ENCODE peak calls at places on chromosomes 4 and X, in nine cellular contexts. P is ovary; S is amygdala; A is stimulated activated CD4-positive, alpha-beta T cell treated with anti-CD3 and anti-CD28 coated beads, Interleukin-1b, Interleukin-23, amount 100 ng/mL, for 24 hours; U is lung microvascular endothelial cell; Y is T-helper 1 cell; F is uterus; H is stimulated activated CD8-positive, alpha-beta memory T cell treated with anti-CD3 and anti-CD28 coated beads, Interleukin-7, amount 100 ng/mL, for 1 hour; K is NCI-H69. W is an unnamed sample.

GRCh38 chr4:61245321-61245720 is 45.2 kb downstream of the ADGRL3 start:
- DNase-seq in P (no peak), S (no peak), A (no peak), U (no peak), Y (no peak), F (no peak), H (no peak), K (peak), W (no peak)

GRCh38 chrX:115679460-115679859 is 118.5 kb downstream of the PLS3 start:
- DNase-seq in P (no peak), S (no peak), A (no peak), U (peak), Y (no peak), F (no peak), H (no peak), K (peak), W (no peak)

GRCh38 chr4:15755321-15755750 is 22.8 kb upstream of the CD38 start:
- DNase-seq in P (no peak), S (no peak), A (no peak), U (peak), Y (no peak), F (no peak), H (no peak), K (no peak), W (no peak)

GRCh38 chrX:131746491-131746968 is 202.7 kb downstream of the OR13H1 start:
- DNase-seq in P (peak), S (no peak), A (no peak), U (peak), Y (no peak), F (peak), H (peak), K (peak), W (peak)

GRCh38 chrX:13226214-13226613 is 93.6 kb downstream of the ATXN3L start:
- DNase-seq in P (no peak), S (no peak), A (no peak), U (no peak), Y (no peak), F (no peak), H (no peak), K (no peak), W (no peak)

GRCh38 chrX:123189318-123189717 is 5.2 kb downstream of the GRIA3 start:
- DNase-seq in P (no peak), S (no peak), A (no peak), U (no peak), Y (no peak), F (no peak), H (no peak), K (no peak), W (no peak)

GRCh38 chr4:109890076-109890475 is 22.6 kb upstream of the EGF start:
- DNase-seq in P (no peak), S (no peak), A (no peak), U (no peak), Y (no peak), F (no peak), H (no peak), K (no peak), W (no peak)

GRCh38 chr4:7815562-7815961 is 124.1 kb downstream of the AFAP1 start:
- DNase-seq in P (no peak), S (no peak), A (no peak), U (peak), Y (no peak), F (no peak), H (no peak), K (peak), W (no peak)

GRCh38 chrX:135086197-135086854 is 34.0 kb downstream of the ETDB start:
- DNase-seq in P (no peak), S (no peak), A (no peak), U (peak), Y (no peak), F (peak), H (no peak), K (peak), W (no peak)

GRCh38 chr4:8158710-8159521 is at the start of gene ABLIM2:
- DNase-seq in P (peak), S (peak), A (peak), U (peak), Y (peak), F (peak), H (peak), K (peak), W (peak)

GRCh38 chr4:100786481-100786880 is 268.7 kb upstream of the EMCN start:
- DNase-seq in P (no peak), S (no peak), A (no peak), U (peak), Y (no peak), F (peak), H (no peak), K (peak), W (no peak)